ENCODE peak calls at places on chromosomes 4 and X, in eight cellular contexts. I is fibroblast of mammary gland; L is effector memory CD4-positive, alpha-beta T cell; Z is naive thymus-derived CD8-positive, alpha-beta T cell; J is Caki2; N is glutamatergic neuron; H is T47D; D is GM23338. X is an unnamed sample.

GRCh38 chrX:108537005-108537404 is 97.4 kb downstream of the COL4A5 start:
- DNase-seq in I (peak; percentile 52), L (no peak), Z (no peak), J (peak; percentile 12), N (no peak), H (peak; percentile 49), D (peak; percentile 63), X (peak; percentile 22)

GRCh38 chr4:11286533-11286932 is 142.2 kb downstream of the HS3ST1 start:
- DNase-seq in I (no peak), L (no peak), Z (no peak), J (no peak), N (no peak), H (no peak), D (no peak), X (no peak)

GRCh38 chrX:41481264-41482109 is 34.3 kb downstream of the NYX start:
- DNase-seq in I (peak; percentile 18), L (no peak), Z (no peak), J (no peak), N (no peak), H (peak; percentile 48), D (peak; percentile 67), X (peak; percentile 90)

GRCh38 chr4:26522478-26522877 is 32.2 kb upstream of the CCKAR start:
- DNase-seq in I (peak; percentile 66), L (no peak), Z (no peak), J (no peak), N (no peak), H (no peak), D (no peak), X (no peak)

GRCh38 chrX:107935664-107936433 is 46.3 kb downstream of the TEX13B start:
- DNase-seq in I (peak; percentile 20), L (no peak), Z (no peak), J (peak; percentile 63), N (peak; percentile 19), H (no peak), D (peak; percentile 63), X (peak; percentile 51)

GRCh38 chr4:36273276-36273675 is 8.1 kb upstream of the DTHD1 start:
- DNase-seq in I (peak; percentile 4), L (no peak), Z (no peak), J (no peak), N (no peak), H (no peak), D (no peak), X (no peak)

GRCh38 chr4:18390655-18391369 is 369.3 kb upstream of the LCORL start:
- DNase-seq in I (no peak), L (no peak), Z (no peak), J (peak; percentile 59), N (no peak), H (no peak), D (peak; percentile 24), X (no peak)

GRCh38 chr4:157994863-157995262 is 178.0 kb downstream of the GASK1B start:
- DNase-seq in I (no peak), L (no peak), Z (no peak), J (no peak), N (no peak), H (peak; percentile 57), D (no peak), X (no peak)

GRCh38 chr4:25977397-25978170 is 63.6 kb downstream of the SMIM20 start:
- DNase-seq in I (no peak), L (no peak), Z (no peak), J (no peak), N (peak; percentile 26), H (no peak), D (no peak), X (peak; percentile 32)

GRCh38 chr4:158914178-158914577 is 145.4 kb downstream of the FNIP2 start:
- DNase-seq in I (peak; percentile 91), L (no peak), Z (no peak), J (peak; percentile 31), N (no peak), H (no peak), D (no peak), X (no peak)